ENCODE peak calls at places on chromosome 22, in five cellular contexts. G is HCEC 1CT; H is progenitor cell of endocrine pancreas; D is HTR-8/SVneo; Z is stimulated activated CD8-positive, alpha-beta memory T cell treated with anti-CD3 and anti-CD28 coated beads, Interleukin-7, amount 100 ng/mL, for 1 hour. N is an unnamed sample.

GRCh38 chr22:50034126-50035081 is 21.8 kb upstream of the IL17REL start:
- DNase-seq in G (no peak), H (no peak), Z (no peak), D (no peak), N (no peak)

GRCh38 chr22:19730662-19731360 is 7.5 kb downstream of the GP1BB start:
- DNase-seq in D (peak), G (peak), H (peak), Z (peak), N (no peak)

GRCh38 chr22:43060213-43060612 is 29.0 kb downstream of the TTLL1 start:
- DNase-seq in H (peak), D (peak), G (no peak), Z (no peak), N (no peak)

GRCh38 chr22:29517215-29517908 is 36.2 kb downstream of the THOC5 start:
- DNase-seq in G (no peak), Z (no peak), H (no peak), D (no peak), N (no peak)

GRCh38 chr22:49923445-49923844 is 5.0 kb downstream of the CRELD2 start:
- DNase-seq in G (no peak), H (no peak), D (no peak), Z (no peak), N (no peak)

GRCh38 chr22:49678137-49678841 is 149.4 kb downstream of the BRD1 start:
- DNase-seq in G (no peak), Z (no peak), D (no peak), H (no peak), N (no peak)

GRCh38 chr22:27613099-27614089 is 188.2 kb downstream of the MN1 start:
- DNase-seq in G (no peak), Z (no peak), D (no peak), H (no peak), N (no peak)

GRCh38 chr22:50734986-50735738 is 2.8 kb upstream of the ACR start:
- DNase-seq in G (no peak), Z (no peak), D (no peak), H (no peak), N (no peak)

GRCh38 chr22:25143161-25144076 is 56.2 kb upstream of the CRYBB3 start:
- DNase-seq in D (no peak), G (no peak), H (no peak), Z (no peak), N (no peak)

GRCh38 chr22:35021166-35021565 is 44.8 kb upstream of the ISX start:
- DNase-seq in G (no peak), H (no peak), D (no peak), Z (no peak), N (peak)